ENCODE peak calls at places on chromosomes 12 and 14, in five cellular contexts. C is transverse colon, J is tibial artery, Y is AG04450, V is uterus. P is an unnamed sample.

GRCh38 chr12:19129486-19130223 is at the start of gene PLEKHA5:
- DNase-seq in C (peak; percentile 75), V (peak; percentile 66), J (peak; percentile 65), Y (peak; percentile 32), P (peak; percentile 84)

GRCh38 chr12:108793756-108794441 is 62.6 kb upstream of the CORO1C start:
- DNase-seq in Y (no peak), C (peak; percentile 29), J (no peak), V (no peak), P (no peak)

GRCh38 chr12:4432878-4433820 is 12.5 kb downstream of the FGF6 start:
- DNase-seq in V (no peak), J (no peak), C (no peak), Y (no peak), P (peak; percentile 36)

GRCh38 chr14:85597701-85598100 is 67.8 kb downstream of the FLRT2 start:
- DNase-seq in Y (no peak), J (no peak), V (no peak), C (no peak), P (no peak)

GRCh38 chr12:53299101-53299453 is 418 bp upstream of the MYG1 start:
- DNase-seq in V (no peak), Y (no peak), J (no peak), C (no peak), P (no peak)

GRCh38 chr14:59619071-59619470 is 42.5 kb upstream of the CCDC175 start:
- DNase-seq in V (no peak), Y (no peak), C (no peak), J (no peak), P (no peak)

GRCh38 chr14:94386085-94387031 is 2.0 kb downstream of the SERPINA1 start:
- DNase-seq in V (no peak), Y (no peak), C (no peak), J (no peak), P (no peak)

GRCh38 chr14:102442241-102443211 is 67.0 kb downstream of the ANKRD9 start:
- DNase-seq in V (no peak), Y (no peak), J (no peak), C (peak; percentile 87), P (no peak)

GRCh38 chr14:33904609-33905008 is 46.3 kb downstream of the EGLN3 start:
- DNase-seq in C (no peak), J (no peak), Y (no peak), V (no peak), P (no peak)

DNA sequence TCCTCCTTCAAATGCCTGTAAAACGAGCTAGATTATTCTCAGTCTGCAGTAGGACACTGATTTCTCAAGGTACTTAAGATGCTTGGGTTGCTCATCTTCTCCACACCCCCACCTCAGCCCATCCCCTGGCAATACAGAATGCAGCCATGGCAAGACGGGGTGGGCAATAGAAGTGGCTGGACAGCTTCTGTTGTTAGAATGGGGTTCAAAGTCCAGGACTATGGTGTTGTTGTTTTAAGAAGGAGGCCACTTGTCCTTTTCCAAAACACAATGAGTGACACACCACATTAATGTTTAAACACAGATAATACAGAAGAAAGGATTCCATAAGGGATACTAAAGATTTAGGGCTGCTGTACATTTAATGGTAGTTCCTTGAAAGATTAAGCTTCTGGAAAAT is 188.9 kb upstream of the BCL2L14 start:
- DNase-seq in V (no peak), J (no peak), Y (no peak), C (peak; percentile 51), P (no peak)
- TF ChIP-seq CTCF in V (no peak), J (no peak), Y (no peak), C (no peak), P (no peak)

GRCh38 chr14:50615566-50615965 is 52.5 kb downstream of the SAV1 start:
- DNase-seq in J (no peak), C (no peak), Y (no peak), V (no peak), P (no peak)

GRCh38 chr14:50616275-50616674 is 51.8 kb downstream of the SAV1 start:
- DNase-seq in C (no peak), V (no peak), Y (no peak), J (no peak), P (no peak)

GRCh38 chr14:50620341-50620740 is 47.8 kb downstream of the SAV1 start:
- DNase-seq in J (no peak), V (no peak), C (no peak), Y (no peak), P (no peak)

GRCh38 chr14:50622978-50623377 is 45.1 kb downstream of the SAV1 start:
- DNase-seq in J (no peak), Y (no peak), C (no peak), V (no peak), P (no peak)

DNA sequence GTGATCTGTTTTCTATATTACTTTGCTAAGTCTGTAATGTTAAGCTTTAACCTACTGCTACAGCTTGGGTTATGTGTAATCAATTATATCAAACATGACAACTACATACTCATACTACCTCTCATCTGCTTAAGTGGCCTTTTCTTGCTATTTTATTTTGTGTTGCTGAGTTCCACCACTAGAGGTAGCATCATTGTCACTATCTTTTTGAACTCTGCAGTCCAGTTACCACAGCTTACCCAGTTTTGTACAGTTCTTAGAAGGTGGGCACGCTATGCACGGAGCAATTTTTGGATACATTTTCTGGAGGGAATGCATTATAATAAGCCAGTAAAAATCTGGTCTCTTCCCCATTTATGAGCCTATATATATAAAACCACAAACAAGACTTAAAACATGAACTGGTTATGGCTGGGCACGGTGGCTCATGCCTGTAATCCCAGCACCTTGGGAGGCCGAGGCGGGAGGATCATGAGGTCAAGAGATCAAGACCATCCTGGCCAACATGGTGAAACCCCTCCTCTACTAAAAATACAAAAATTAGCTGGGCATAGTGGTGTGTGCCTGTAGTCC is 48.5 kb downstream of the SAV1 start:
- DNase-seq in C (no peak), J (no peak), Y (no peak), V (no peak), P (no peak)
- TF ChIP-seq CTCF in C (peak; percentile 55), J (peak; percentile 57), Y (peak; percentile 71), V (peak; percentile 44), P (peak; percentile 57)

GRCh38 chr14:73759714-73760597 is 45.8 kb upstream of the PNMA1 start:
- DNase-seq in C (peak; percentile 97), J (peak; percentile 98), V (peak; percentile 96), Y (peak; percentile 97), P (peak; percentile 92)
- TF ChIP-seq CTCF in C (peak; percentile 14), J (peak; percentile 52), V (no peak), Y (no peak), P (peak; percentile 37)

DNA sequence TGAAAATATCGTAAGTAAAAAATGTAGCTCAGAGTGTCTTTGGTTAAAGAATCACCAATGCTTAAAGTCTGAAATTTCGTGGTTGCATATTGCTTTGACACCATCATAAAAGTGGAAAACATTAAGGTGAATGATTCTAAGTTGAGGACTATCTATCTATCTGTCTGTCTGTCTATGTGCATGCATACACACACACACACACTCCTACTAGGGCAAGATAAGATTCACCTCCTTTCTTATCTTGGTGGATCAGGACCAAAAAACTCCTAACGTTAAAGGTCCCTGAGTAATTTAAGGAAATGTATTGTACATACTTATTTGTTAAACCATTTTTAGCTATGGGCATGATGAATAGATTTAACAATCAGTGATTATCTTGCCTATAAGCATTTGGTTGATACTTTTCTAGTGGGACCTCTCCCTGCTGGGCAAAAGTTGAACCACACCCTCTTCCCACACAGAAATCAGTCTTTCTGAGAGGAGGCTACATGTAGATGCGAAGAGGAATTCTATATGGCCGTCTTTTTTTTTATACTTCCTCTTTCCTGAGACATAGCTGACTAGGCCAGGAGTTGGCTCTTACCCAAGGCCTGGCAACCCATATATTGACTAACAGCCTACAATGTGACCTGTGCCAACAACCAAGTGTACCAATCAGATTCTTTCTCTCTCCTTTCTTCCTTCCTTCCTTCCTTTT is 19.3 kb upstream of the LLPH start:
- DNase-seq in V (no peak), Y (no peak), J (peak; percentile 55), C (peak; percentile 64), P (no peak)
- TF ChIP-seq CTCF in V (no peak), Y (peak; percentile 22), J (no peak), C (peak; percentile 40), P (peak; percentile 41)

GRCh38 chr12:122945047-122945592 is 21.1 kb downstream of the ABCB9 start:
- DNase-seq in V (no peak), C (no peak), Y (no peak), J (no peak), P (no peak)
- TF ChIP-seq CTCF in V (no peak), C (no peak), Y (no peak), J (no peak), P (no peak)

DNA sequence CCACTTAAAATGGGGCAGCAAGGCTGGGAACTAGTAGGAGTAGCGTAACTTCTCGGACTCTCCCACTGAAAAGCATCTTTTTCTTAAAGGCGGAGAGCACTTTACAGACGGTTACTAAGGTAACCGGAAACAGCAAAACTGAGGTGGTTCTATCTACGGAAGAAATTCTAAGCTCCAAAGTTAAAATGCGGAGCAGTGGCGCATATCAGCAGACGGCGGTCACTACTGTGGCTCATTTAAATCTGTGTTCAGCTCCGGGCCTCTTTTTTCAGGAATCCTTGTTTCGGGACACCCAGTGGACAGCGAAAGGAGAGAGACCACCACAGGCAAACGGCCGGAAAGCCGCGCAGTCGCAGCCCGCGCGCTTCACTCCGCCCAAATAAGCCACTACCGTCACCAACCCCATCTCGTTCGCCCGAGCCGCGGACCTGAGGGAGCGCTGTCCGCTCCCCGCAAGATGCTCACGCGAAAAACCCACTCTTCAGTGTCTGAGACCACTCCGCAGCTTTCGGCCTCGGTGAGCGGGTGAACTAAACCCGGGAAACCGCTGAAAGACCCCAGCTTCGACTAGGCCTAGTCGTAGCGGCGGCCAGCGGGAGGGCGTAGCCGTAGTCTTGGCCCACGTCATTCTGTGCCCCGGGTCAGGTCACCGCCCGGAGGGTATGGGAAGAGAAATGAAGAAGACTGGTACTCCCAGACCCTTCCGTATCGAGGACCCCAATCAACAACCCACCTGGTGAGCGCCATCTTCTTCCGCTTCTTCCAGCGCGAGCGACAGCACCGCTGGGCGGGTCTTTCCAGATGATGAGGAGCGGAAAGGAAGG is at the start of gene SNW1:
- DNase-seq in Y (peak; percentile 84), V (peak; percentile 93), J (peak; percentile 93), C (peak; percentile 93), P (peak; percentile 93)
- TF ChIP-seq CTCF in Y (no peak), V (no peak), J (no peak), C (no peak), P (no peak)

GRCh38 chr12:24596768-24597388 is 352.0 kb downstream of the BCAT1 start:
- DNase-seq in J (no peak), Y (no peak), C (no peak), V (no peak), P (no peak)
- TF ChIP-seq CTCF in J (peak; percentile 73), Y (peak; percentile 78), C (peak; percentile 52), V (peak; percentile 66), P (peak; percentile 77)

GRCh38 chr12:58592817-58593216 is 327.5 kb downstream of the LRIG3 start:
- DNase-seq in C (no peak), Y (no peak), V (no peak), J (no peak), P (no peak)

GRCh38 chr12:58586762-58587161 is 333.5 kb downstream of the LRIG3 start:
- DNase-seq in C (no peak), V (no peak), J (no peak), Y (no peak), P (no peak)

GRCh38 chr12:58583956-58584355 is 336.3 kb downstream of the LRIG3 start:
- DNase-seq in C (no peak), J (no peak), Y (no peak), V (no peak), P (no peak)

GRCh38 chr12:58584885-58585284 is 335.4 kb downstream of the LRIG3 start:
- DNase-seq in J (no peak), C (no peak), V (no peak), Y (no peak), P (no peak)

GRCh38 chr12:58588771-58589170 is 331.5 kb downstream of the LRIG3 start:
- DNase-seq in C (no peak), Y (no peak), V (no peak), J (no peak), P (no peak)
- TF ChIP-seq CTCF in C (no peak), Y (no peak), V (no peak), J (no peak), P (no peak)